ENCODE peak calls at places on chromosome 13, in four cellular contexts. Q is heart left ventricle; Y is stimulated activated naive B cell treated with anti-CD40 and anti-IgM and Interleukin-4, amounts not matched to agents 10 μg/mL and 1 μg/mL and 100 μg/mL, for 72 hours; S is hypothalamus. B is an unnamed sample.

GRCh38 chr13:20415288-20415644 is 110.4 kb downstream of the CRYL1 start:
- DNase-seq in Y (no peak), S (no peak), Q (no peak), B (no peak)

GRCh38 chr13:107977175-107977574 is 238.2 kb downstream of the LIG4 start:
- DNase-seq in S (no peak), Y (no peak), Q (no peak), B (no peak)

GRCh38 chr13:51286135-51287002 is 53.1 kb upstream of the SERPINE3 start:
- DNase-seq in Q (peak), Y (peak), S (peak), B (peak)

GRCh38 chr13:27404680-27405079 is 19.7 kb upstream of the GTF3A start:
- DNase-seq in Q (no peak), S (no peak), Y (no peak), B (no peak)

GRCh38 chr13:27658569-27658968 is 36.9 kb downstream of the POLR1D start:
- DNase-seq in Q (no peak), S (no peak), Y (no peak), B (no peak)

GRCh38 chr13:52848455-52849190 is at the start of gene PCDH8:
- DNase-seq in Q (no peak), Y (no peak), S (peak), B (no peak)

GRCh38 chr13:32984857-32985626 is 31.2 kb upstream of the KL start:
- DNase-seq in Y (no peak), Q (no peak), S (no peak), B (no peak)

GRCh38 chr13:60453490-60453889 is 56.5 kb downstream of the TDRD3 start:
- DNase-seq in Q (no peak), Y (no peak), S (no peak), B (no peak)

GRCh38 chr13:82797876-82798275 is 1084.4 kb downstream of the SLITRK1 start:
- DNase-seq in Q (no peak), Y (no peak), S (peak), B (no peak)

GRCh38 chr13:50529154-50529882 is 314.2 kb downstream of the DLEU7 start:
- DNase-seq in S (peak), Q (peak), Y (no peak), B (no peak)

GRCh38 chr13:52010890-52011689 is at the start of gene ATP7B:
- DNase-seq in S (no peak), Y (peak), Q (peak), B (no peak)

GRCh38 chr13:88764103-88764502 is 1092.9 kb downstream of the SLITRK5 start:
- DNase-seq in S (no peak), Y (no peak), Q (no peak), B (no peak)

GRCh38 chr13:105827074-105827473 is 708.4 kb downstream of the EFNB2 start:
- DNase-seq in S (no peak), Y (no peak), Q (no peak), B (no peak)

GRCh38 chr13:20351279-20352022 is 119.3 kb upstream of the GJB6 start:
- DNase-seq in S (no peak), Y (no peak), Q (no peak), B (no peak)

GRCh38 chr13:32203736-32204135 is 111.4 kb downstream of the ZAR1L start:
- DNase-seq in Y (no peak), Q (no peak), S (no peak), B (no peak)

GRCh38 chr13:20495087-20496023 is 30.3 kb downstream of the CRYL1 start:
- DNase-seq in S (peak), Y (peak), Q (peak), B (peak)

GRCh38 chr13:97653741-97654140 is 219.8 kb downstream of the RAP2A start:
- DNase-seq in Y (no peak), S (no peak), Q (no peak), B (no peak)

GRCh38 chr13:47372742-47373141 is 475.9 kb upstream of the HTR2A start:
- DNase-seq in Q (no peak), Y (no peak), S (no peak), B (no peak)

GRCh38 chr13:27171244-27171829 is at the start of gene USP12:
- DNase-seq in S (peak), Y (peak), Q (peak), B (peak)

GRCh38 chr13:49248433-49249002 is 793 bp downstream of the CDADC1 start:
- DNase-seq in Q (peak), Y (no peak), S (peak), B (peak)

GRCh38 chr13:29761815-29762214 is 88.6 kb downstream of the UBL3 start:
- DNase-seq in Q (no peak), S (no peak), Y (no peak), B (no peak)

GRCh38 chr13:50125306-50125555 is 110.0 kb downstream of the KCNRG start:
- DNase-seq in Y (peak), S (no peak), Q (no peak), B (no peak)

GRCh38 chr13:109743706-109744453 is 42.5 kb downstream of the IRS2 start:
- DNase-seq in Y (no peak), S (no peak), Q (no peak), B (no peak)

GRCh38 chr13:59492030-59492636 is 671.6 kb downstream of the DIAPH3 start:
- DNase-seq in Y (no peak), Q (no peak), S (no peak), B (no peak)

GRCh38 chr13:97114696-97115095 is 107.4 kb upstream of the MBNL2 start:
- DNase-seq in S (peak), Y (no peak), Q (no peak), B (no peak)

GRCh38 chr13:43664700-43665191 is 122.0 kb downstream of the ENOX1 start:
- DNase-seq in S (no peak), Y (no peak), Q (peak), B (no peak)

GRCh38 chr13:44300895-44301638 is 72.6 kb upstream of the SERP2 start:
- DNase-seq in Y (no peak), S (no peak), Q (peak), B (no peak)

GRCh38 chr13:40170982-40171381 is 495.5 kb downstream of the FOXO1 start:
- DNase-seq in Y (no peak), S (no peak), Q (no peak), B (no peak)

B was measured in effector memory CD8-positive, alpha-beta T cell.